ENCODE peak calls at places on chromosomes 2 and 18, in eight cellular contexts. One of them, this sample, is unnamed.

GRCh38 chr18:22694954-22695353 is 238.2 kb upstream of the RBBP8 start:
- DNase-seq in sciatic nerve: no peak
- DNase-seq in stimulated activated CD4-positive, alpha-beta T cell treated with anti-CD3 and anti-CD28 coated beads, Interleukin-2, amount 100 ng/mL, for 48 hours: no peak
- DNase-seq in NCI-H1092 treated with DMSO at 0.1 percent for 48 hours: no peak
- DNase-seq in frontal cortex: no peak
- DNase-seq in glutamatergic neuron: no peak
- DNase-seq in lower lobe of right lung: no peak
- DNase-seq in nephron progenitor cell: no peak
- DNase-seq in this sample: no peak

GRCh38 chr18:51867767-51868166 is 472.2 kb upstream of the DCC start:
- DNase-seq in frontal cortex: no peak
- DNase-seq in NCI-H1092 treated with DMSO at 0.1 percent for 48 hours: no peak
- DNase-seq in sciatic nerve: no peak
- DNase-seq in nephron progenitor cell: peak; percentile 55
- DNase-seq in stimulated activated CD4-positive, alpha-beta T cell treated with anti-CD3 and anti-CD28 coated beads, Interleukin-2, amount 100 ng/mL, for 48 hours: no peak
- DNase-seq in lower lobe of right lung: no peak
- DNase-seq in glutamatergic neuron: no peak
- DNase-seq in this sample: no peak

GRCh38 chr2:115596659-115597375 is 1154.4 kb downstream of the DPP10 start:
- DNase-seq in lower lobe of right lung: no peak
- DNase-seq in glutamatergic neuron: peak; percentile 18
- DNase-seq in NCI-H1092 treated with DMSO at 0.1 percent for 48 hours: no peak
- DNase-seq in stimulated activated CD4-positive, alpha-beta T cell treated with anti-CD3 and anti-CD28 coated beads, Interleukin-2, amount 100 ng/mL, for 48 hours: no peak
- DNase-seq in frontal cortex: no peak
- DNase-seq in sciatic nerve: no peak
- DNase-seq in nephron progenitor cell: no peak
- DNase-seq in this sample: no peak

GRCh38 chr2:235293060-235293459 is 200.8 kb upstream of the AGAP1 start:
- DNase-seq in stimulated activated CD4-positive, alpha-beta T cell treated with anti-CD3 and anti-CD28 coated beads, Interleukin-2, amount 100 ng/mL, for 48 hours: no peak
- DNase-seq in sciatic nerve: no peak
- DNase-seq in NCI-H1092 treated with DMSO at 0.1 percent for 48 hours: no peak
- DNase-seq in frontal cortex: no peak
- DNase-seq in nephron progenitor cell: no peak
- DNase-seq in lower lobe of right lung: no peak
- DNase-seq in glutamatergic neuron: no peak
- DNase-seq in this sample: no peak

GRCh38 chr18:4068552-4069158 is 386.5 kb downstream of the DLGAP1 start:
- DNase-seq in NCI-H1092 treated with DMSO at 0.1 percent for 48 hours: peak; percentile 41
- DNase-seq in lower lobe of right lung: no peak
- DNase-seq in glutamatergic neuron: peak; percentile 41
- DNase-seq in stimulated activated CD4-positive, alpha-beta T cell treated with anti-CD3 and anti-CD28 coated beads, Interleukin-2, amount 100 ng/mL, for 48 hours: peak; percentile 18
- DNase-seq in nephron progenitor cell: peak; percentile 54
- DNase-seq in frontal cortex: peak; percentile 7
- DNase-seq in sciatic nerve: no peak
- DNase-seq in this sample: peak; percentile 3

GRCh38 chr2:16784652-16785051 is 119.0 kb upstream of the CYRIA start:
- DNase-seq in nephron progenitor cell: no peak
- DNase-seq in frontal cortex: no peak
- DNase-seq in lower lobe of right lung: no peak
- DNase-seq in NCI-H1092 treated with DMSO at 0.1 percent for 48 hours: no peak
- DNase-seq in glutamatergic neuron: no peak
- DNase-seq in sciatic nerve: no peak
- DNase-seq in stimulated activated CD4-positive, alpha-beta T cell treated with anti-CD3 and anti-CD28 coated beads, Interleukin-2, amount 100 ng/mL, for 48 hours: no peak
- DNase-seq in this sample: no peak

GRCh38 chr2:120389036-120389391 is 43.1 kb downstream of the INHBB start:
- DNase-seq in glutamatergic neuron: no peak
- DNase-seq in lower lobe of right lung: peak; percentile 28
- DNase-seq in frontal cortex: no peak
- DNase-seq in nephron progenitor cell: no peak
- DNase-seq in sciatic nerve: peak; percentile 32
- DNase-seq in NCI-H1092 treated with DMSO at 0.1 percent for 48 hours: no peak
- DNase-seq in stimulated activated CD4-positive, alpha-beta T cell treated with anti-CD3 and anti-CD28 coated beads, Interleukin-2, amount 100 ng/mL, for 48 hours: no peak
- DNase-seq in this sample: no peak

GRCh38 chr2:74540291-74540690 is 10.6 kb downstream of the HTRA2 start:
- DNase-seq in stimulated activated CD4-positive, alpha-beta T cell treated with anti-CD3 and anti-CD28 coated beads, Interleukin-2, amount 100 ng/mL, for 48 hours: no peak
- DNase-seq in frontal cortex: no peak
- DNase-seq in glutamatergic neuron: no peak
- DNase-seq in lower lobe of right lung: no peak
- DNase-seq in nephron progenitor cell: no peak
- DNase-seq in NCI-H1092 treated with DMSO at 0.1 percent for 48 hours: no peak
- DNase-seq in sciatic nerve: no peak
- DNase-seq in this sample: no peak

GRCh38 chr2:207501797-207502196 is 28.0 kb upstream of the CREB1 start:
- DNase-seq in nephron progenitor cell: no peak
- DNase-seq in glutamatergic neuron: no peak
- DNase-seq in frontal cortex: no peak
- DNase-seq in NCI-H1092 treated with DMSO at 0.1 percent for 48 hours: no peak
- DNase-seq in sciatic nerve: no peak
- DNase-seq in stimulated activated CD4-positive, alpha-beta T cell treated with anti-CD3 and anti-CD28 coated beads, Interleukin-2, amount 100 ng/mL, for 48 hours: no peak
- DNase-seq in lower lobe of right lung: no peak
- DNase-seq in this sample: no peak

GRCh38 chr2:235212501-235212900 is 260.7 kb downstream of the SH3BP4 start:
- DNase-seq in frontal cortex: no peak
- DNase-seq in glutamatergic neuron: no peak
- DNase-seq in stimulated activated CD4-positive, alpha-beta T cell treated with anti-CD3 and anti-CD28 coated beads, Interleukin-2, amount 100 ng/mL, for 48 hours: no peak
- DNase-seq in lower lobe of right lung: no peak
- DNase-seq in sciatic nerve: no peak
- DNase-seq in nephron progenitor cell: no peak
- DNase-seq in NCI-H1092 treated with DMSO at 0.1 percent for 48 hours: no peak
- DNase-seq in this sample: no peak

GRCh38 chr18:9586814-9587213 is 27.5 kb downstream of the PPP4R1 start:
- DNase-seq in sciatic nerve: no peak
- DNase-seq in frontal cortex: no peak
- DNase-seq in nephron progenitor cell: no peak
- DNase-seq in lower lobe of right lung: no peak
- DNase-seq in stimulated activated CD4-positive, alpha-beta T cell treated with anti-CD3 and anti-CD28 coated beads, Interleukin-2, amount 100 ng/mL, for 48 hours: no peak
- DNase-seq in NCI-H1092 treated with DMSO at 0.1 percent for 48 hours: no peak
- DNase-seq in glutamatergic neuron: no peak
- DNase-seq in this sample: no peak

GRCh38 chr2:144516981-144517824 is 2.7 kb downstream of the ZEB2 start:
- DNase-seq in nephron progenitor cell: peak; percentile 54
- DNase-seq in glutamatergic neuron: peak; percentile 59
- DNase-seq in lower lobe of right lung: peak; percentile 69
- DNase-seq in stimulated activated CD4-positive, alpha-beta T cell treated with anti-CD3 and anti-CD28 coated beads, Interleukin-2, amount 100 ng/mL, for 48 hours: peak; percentile 42
- DNase-seq in NCI-H1092 treated with DMSO at 0.1 percent for 48 hours: no peak
- DNase-seq in frontal cortex: peak; percentile 50
- DNase-seq in sciatic nerve: peak; percentile 78
- DNase-seq in this sample: no peak

GRCh38 chr18:45962461-45962860 is 4.7 kb downstream of the EPG5 start:
- DNase-seq in stimulated activated CD4-positive, alpha-beta T cell treated with anti-CD3 and anti-CD28 coated beads, Interleukin-2, amount 100 ng/mL, for 48 hours: no peak
- DNase-seq in sciatic nerve: no peak
- DNase-seq in lower lobe of right lung: no peak
- DNase-seq in nephron progenitor cell: no peak
- DNase-seq in glutamatergic neuron: no peak
- DNase-seq in NCI-H1092 treated with DMSO at 0.1 percent for 48 hours: no peak
- DNase-seq in frontal cortex: no peak
- DNase-seq in this sample: no peak

GRCh38 chr2:118387509-118387908 is 299.2 kb downstream of the INSIG2 start:
- DNase-seq in sciatic nerve: no peak
- DNase-seq in frontal cortex: no peak
- DNase-seq in NCI-H1092 treated with DMSO at 0.1 percent for 48 hours: no peak
- DNase-seq in stimulated activated CD4-positive, alpha-beta T cell treated with anti-CD3 and anti-CD28 coated beads, Interleukin-2, amount 100 ng/mL, for 48 hours: no peak
- DNase-seq in lower lobe of right lung: no peak
- DNase-seq in glutamatergic neuron: no peak
- DNase-seq in nephron progenitor cell: no peak
- DNase-seq in this sample: no peak

This sample was measured in hypothalamus.